ENCODE peak calls at places on chromosome 5, in seven cellular contexts. S is fibroblast of mammary gland; O is adrenal gland; M is coronary artery; Z is CD8-positive, alpha-beta T cell; P is HCT116; N is fibroblast of lung. F is an unnamed sample.
A peak's percentile ranks its signal among the peaks of the same experiment; 100 is the strongest.

GRCh38 chr5:124740991-124741583 is 5.4 kb downstream of the ZNF608 start:
- DNase-seq in M (no peak), P (no peak), N (peak; percentile 82), Z (no peak), O (no peak), S (peak; percentile 78), F (no peak)

GRCh38 chr5:140598836-140599235 is 34.1 kb downstream of the CD14 start:
- DNase-seq in Z (no peak), O (no peak), M (no peak), N (no peak), P (no peak), S (no peak), F (no peak)

GRCh38 chr5:4643190-4643589 is 496.9 kb upstream of the ADAMTS16 start:
- DNase-seq in N (no peak), M (no peak), O (no peak), Z (no peak), S (no peak), P (no peak), F (no peak)

GRCh38 chr5:108753877-108754276 is 6.2 kb downstream of the FER start:
- DNase-seq in N (peak; percentile 45), M (no peak), S (peak; percentile 79), O (no peak), Z (no peak), P (peak; percentile 37), F (no peak)

GRCh38 chr5:67202830-67203229 is 6.2 kb upstream of the CD180 start:
- DNase-seq in P (no peak), O (no peak), Z (no peak), N (no peak), S (no peak), M (no peak), F (no peak)

GRCh38 chr5:61252643-61252925 is 79.5 kb upstream of the ZSWIM6 start:
- DNase-seq in S (no peak), M (no peak), N (no peak), P (no peak), Z (no peak), O (no peak), F (no peak)

GRCh38 chr5:116750626-116751188 is 176.1 kb upstream of the SEMA6A start:
- DNase-seq in S (no peak), Z (no peak), N (no peak), P (no peak), M (no peak), O (no peak), F (no peak)

GRCh38 chr5:140108093-140109049 is 5.5 kb upstream of the PURA start:
- DNase-seq in P (no peak), O (peak; percentile 30), N (no peak), M (peak; percentile 74), Z (no peak), S (no peak), F (no peak)

GRCh38 chr5:55904152-55904551 is 53.0 kb downstream of the IL31RA start:
- DNase-seq in Z (no peak), O (no peak), M (no peak), P (no peak), S (peak; percentile 61), N (peak; percentile 34), F (no peak)

GRCh38 chr5:10427978-10428377 is 13.7 kb upstream of the ROPN1L start:
- DNase-seq in S (no peak), Z (no peak), M (no peak), N (no peak), P (no peak), O (no peak), F (no peak)

GRCh38 chr5:157120102-157120501 is 11.3 kb upstream of the HAVCR2 start:
- DNase-seq in P (no peak), Z (no peak), O (no peak), M (no peak), S (no peak), N (no peak), F (no peak)

GRCh38 chr5:119336846-119337564 is 18.8 kb upstream of the TNFAIP8 start:
- DNase-seq in O (no peak), P (no peak), N (no peak), Z (no peak), M (no peak), S (no peak), F (no peak)

GRCh38 chr5:137734962-137735530 is 843 bp downstream of the KLHL3 start:
- DNase-seq in P (no peak), O (peak; percentile 46), S (peak; percentile 55), Z (peak; percentile 59), M (no peak), N (peak; percentile 56), F (no peak)

GRCh38 chr5:179289756-179290385 is 55.4 kb downstream of the ADAMTS2 start:
- DNase-seq in Z (no peak), N (no peak), M (no peak), S (no peak), O (no peak), P (no peak), F (no peak)

GRCh38 chr5:59905217-59905616 is 11.7 kb upstream of the PDE4D start:
- DNase-seq in Z (no peak), O (no peak), P (no peak), S (no peak), N (no peak), M (no peak), F (no peak)

GRCh38 chr5:147371290-147371689 is 136.5 kb downstream of the STK32A start:
- DNase-seq in M (no peak), N (no peak), O (no peak), P (no peak), S (no peak), Z (no peak), F (no peak)

GRCh38 chr5:35660451-35660850 is 42.8 kb downstream of the SPEF2 start:
- DNase-seq in M (no peak), P (no peak), O (no peak), Z (no peak), N (no peak), S (no peak), F (no peak)

GRCh38 chr5:96997265-96997859 is 61.5 kb downstream of the LNPEP start:
- DNase-seq in Z (no peak), M (no peak), O (peak; percentile 24), N (peak; percentile 80), S (peak; percentile 68), P (peak; percentile 32), F (no peak)

GRCh38 chr5:80569961-80570786 is at the start of gene ANKRD34B:
- DNase-seq in M (no peak), Z (no peak), P (no peak), N (no peak), O (no peak), S (peak; percentile 2), F (no peak)

GRCh38 chr5:78907255-78907886 is 77.7 kb downstream of the ARSB start:
- DNase-seq in O (no peak), M (no peak), S (peak; percentile 93), N (peak; percentile 96), Z (no peak), P (no peak), F (no peak)

GRCh38 chr5:34045996-34046395 is 3.0 kb upstream of the C1QTNF3 start:
- DNase-seq in P (no peak), O (no peak), S (peak; percentile 84), N (peak; percentile 66), M (no peak), Z (no peak), F (no peak)

GRCh38 chr5:38783011-38783551 is 62.7 kb upstream of the OSMR start:
- DNase-seq in N (peak; percentile 100), M (no peak), S (peak; percentile 96), O (no peak), Z (no peak), P (no peak), F (no peak)

GRCh38 chr5:181222630-181223040 is 446 bp upstream of the TRIM41 start:
- DNase-seq in Z (no peak), M (no peak), N (peak; percentile 73), O (no peak), S (no peak), P (no peak), F (no peak)

GRCh38 chr5:94407023-94407422 is 211.4 kb downstream of the KIAA0825 start:
- DNase-seq in S (no peak), N (no peak), M (no peak), Z (no peak), O (no peak), P (no peak), F (no peak)

GRCh38 chr5:120382813-120383212 is 81.3 kb upstream of the PRR16 start:
- DNase-seq in Z (no peak), S (no peak), N (no peak), O (no peak), M (no peak), P (no peak), F (no peak)

GRCh38 chr5:159917919-159918487 is 1.7 kb downstream of the ADRA1B start:
- DNase-seq in S (no peak), N (no peak), M (no peak), O (no peak), P (no peak), Z (no peak), F (no peak)

GRCh38 chr5:15383469-15383868 is 116.5 kb upstream of the FBXL7 start:
- DNase-seq in P (no peak), M (no peak), N (peak; percentile 28), O (no peak), S (peak; percentile 22), Z (no peak), F (no peak)
- TF ChIP-seq CTCF in P (no peak), M (no peak), N (peak; percentile 58), O (peak; percentile 10), S (peak; percentile 55), Z (no peak), F (peak; percentile 65)

DNA sequence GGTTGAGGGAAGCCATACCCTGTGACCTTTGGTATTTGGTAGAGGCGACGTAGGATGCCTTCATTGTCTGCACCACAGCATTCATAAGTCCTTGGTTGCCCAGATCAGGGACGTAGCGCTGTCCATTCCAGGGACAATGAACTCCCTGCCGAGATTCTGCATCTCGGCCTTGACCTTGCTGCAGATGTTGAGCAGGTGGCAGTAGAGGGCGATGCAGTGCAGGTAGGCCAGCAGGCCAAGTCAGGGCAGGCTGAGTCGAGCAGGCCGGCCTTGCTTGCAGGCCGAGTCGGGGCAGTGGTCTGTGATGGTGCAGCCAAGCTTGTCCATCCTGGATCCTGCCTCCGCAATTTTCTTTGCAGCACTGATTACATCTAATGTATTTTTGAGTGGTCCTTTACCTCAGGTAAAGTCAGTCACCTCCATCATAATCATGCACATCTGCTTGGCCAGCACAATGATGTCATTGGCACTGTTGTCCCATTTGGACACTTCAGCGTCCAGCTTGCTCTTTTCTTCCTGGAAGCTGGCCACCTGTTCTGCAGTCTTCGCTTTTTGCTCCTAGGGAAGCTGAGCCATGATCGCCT is 93.4 kb upstream of the CCDC112 start:
- DNase-seq in M (no peak), S (no peak), O (no peak), N (no peak), P (no peak), Z (no peak), F (no peak)
- TF ChIP-seq CTCF in M (no peak), S (no peak), O (no peak), N (no peak), P (peak; percentile 45), Z (no peak), F (no peak)

DNA sequence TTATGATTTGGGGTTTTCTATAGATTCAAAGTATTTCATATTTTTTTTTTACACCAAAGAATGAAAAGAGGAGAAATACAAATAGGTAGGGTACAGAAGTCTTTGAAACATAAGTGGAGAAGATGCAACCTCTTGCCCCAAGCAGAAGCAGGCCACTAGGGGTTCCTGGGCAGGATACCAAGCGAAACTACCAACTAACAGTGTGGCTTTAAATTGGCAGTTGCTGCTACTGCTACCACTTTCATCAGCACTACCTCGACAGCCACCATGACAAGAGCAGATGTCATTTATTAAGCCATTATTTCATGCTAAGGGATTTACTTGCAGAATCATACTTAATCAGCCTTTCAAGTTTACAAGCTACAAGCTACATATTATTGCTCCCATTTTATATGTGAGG is 288.1 kb downstream of the NR3C1 start:
- DNase-seq in O (no peak), N (no peak), Z (no peak), S (no peak), M (no peak), P (no peak), F (no peak)
- TF ChIP-seq CTCF in O (no peak), N (no peak), Z (no peak), S (no peak), M (no peak), P (no peak), F (no peak)

GRCh38 chr5:173615884-173616576 is 420 bp downstream of the BOD1 start:
- DNase-seq in P (peak; percentile 58), Z (peak; percentile 76), M (peak; percentile 76), N (peak; percentile 82), S (peak; percentile 79), O (peak; percentile 77), F (peak; percentile 82)
- TF ChIP-seq CTCF in P (peak; percentile 62), Z (peak; percentile 73), M (no peak), N (peak; percentile 82), S (peak; percentile 73), O (peak; percentile 49), F (peak; percentile 80)

F was measured in type B pancreatic cell.